ENCODE peak calls at places on chromosomes 2 and 18, in eight cellular contexts. L, J, M, Q, N, R, K and P are unnamed samples.

GRCh38 chr2:159574246-159574645 is 42.1 kb downstream of the BAZ2B start:
- DNase-seq in L (peak), Q (no peak), R (no peak), K (no peak), J (no peak), N (peak), M (no peak), P (no peak)

GRCh38 chr18:33051397-33051796 is 278.6 kb upstream of the KLHL14 start:
- DNase-seq in Q (no peak), N (no peak), L (peak), K (no peak), R (no peak), M (no peak), J (no peak), P (no peak)

GRCh38 chr2:43074592-43075053 is 151.8 kb downstream of the ZFP36L2 start:
- DNase-seq in K (no peak), L (no peak), Q (no peak), J (no peak), N (no peak), M (no peak), R (no peak), P (no peak)

GRCh38 chr18:40063488-40063887 is 1891.5 kb upstream of the PIK3C3 start:
- DNase-seq in R (no peak), Q (no peak), M (no peak), N (no peak), J (no peak), K (no peak), L (no peak), P (no peak)

GRCh38 chr18:40215981-40216380 is 1739.1 kb upstream of the PIK3C3 start:
- DNase-seq in N (no peak), R (no peak), M (no peak), L (no peak), K (no peak), Q (no peak), J (no peak), P (no peak)

GRCh38 chr2:64762301-64762997 is 108.7 kb upstream of the SERTAD2 start:
- DNase-seq in Q (no peak), M (no peak), N (no peak), K (no peak), R (no peak), L (no peak), J (no peak), P (no peak)

GRCh38 chr18:10912790-10913560 is 236.4 kb downstream of the PIEZO2 start:
- DNase-seq in K (no peak), L (peak), R (peak), J (no peak), N (no peak), M (no peak), Q (no peak), P (no peak)

GRCh38 chr2:149561309-149561926 is 26.2 kb downstream of the MMADHC start:
- DNase-seq in L (no peak), J (no peak), N (no peak), R (no peak), K (no peak), M (no peak), Q (no peak), P (no peak)

GRCh38 chr2:16613475-16613874 is 52.2 kb downstream of the CYRIA start:
- DNase-seq in J (no peak), R (no peak), K (no peak), N (no peak), M (no peak), Q (no peak), L (no peak), P (no peak)

GRCh38 chr2:30177861-30178465 is 31.2 kb downstream of the YPEL5 start:
- DNase-seq in K (no peak), L (no peak), Q (no peak), M (no peak), R (no peak), J (no peak), N (no peak), P (no peak)

GRCh38 chr2:12321017-12321641 is 395.6 kb upstream of the TRIB2 start:
- DNase-seq in K (no peak), Q (no peak), M (no peak), L (peak), J (no peak), R (peak), N (peak), P (no peak)

GRCh38 chr18:3603460-3604259 is 153.7 kb downstream of the TGIF1 start:
- DNase-seq in K (no peak), Q (no peak), R (peak), N (peak), L (peak), J (no peak), M (no peak), P (no peak)

GRCh38 chr18:32208012-32208411 is 18.2 kb downstream of the MEP1B start:
- DNase-seq in J (no peak), N (no peak), K (no peak), R (no peak), L (no peak), M (no peak), Q (no peak), P (no peak)